ENCODE peak calls at places on chromosomes 2 and 18, in five cellular contexts. B is islet precursor cell, T is tibial artery, P is amniotic epithelial cell, W is kidney. X is an unnamed sample.

GRCh38 chr2:949894-950626 is 589 bp upstream of the SNTG2 start:
- DNase-seq in B (no peak), T (no peak), P (no peak), W (no peak), X (no peak)

GRCh38 chr2:120336749-120337148 is 9.2 kb upstream of the INHBB start:
- DNase-seq in B (no peak), T (no peak), P (no peak), W (no peak), X (no peak)

GRCh38 chr2:84297155-84297554 is 161.9 kb downstream of the SUCLG1 start:
- DNase-seq in B (peak), T (no peak), P (no peak), W (no peak), X (no peak)

GRCh38 chr2:169107645-169108044 is 38.3 kb downstream of the DHRS9 start:
- DNase-seq in B (no peak), T (no peak), P (no peak), W (no peak), X (no peak)

GRCh38 chr2:239725551-239725890 is 299.6 kb downstream of the NDUFA10 start:
- DNase-seq in B (peak), T (no peak), P (no peak), W (no peak), X (no peak)

GRCh38 chr2:239935789-239936758 is 89.1 kb downstream of the NDUFA10 start:
- DNase-seq in B (peak), T (no peak), P (no peak), W (peak), X (no peak)

GRCh38 chr2:105177546-105178254 is 63.8 kb upstream of the GPR45 start:
- DNase-seq in B (no peak), T (no peak), P (no peak), W (no peak), X (no peak)

GRCh38 chr2:69119104-69119503 is 106.1 kb downstream of the ANTXR1 start:
- DNase-seq in B (no peak), T (no peak), P (no peak), W (no peak), X (no peak)

GRCh38 chr18:48676756-48677368 is 138.0 kb downstream of the CTIF start:
- DNase-seq in B (peak), T (peak), P (peak), W (peak), X (peak)

GRCh38 chr2:15038373-15039364 is 406.2 kb downstream of the LRATD1 start:
- DNase-seq in B (no peak), T (no peak), P (no peak), W (no peak), X (no peak)

GRCh38 chr2:118850171-118850900 is 2.9 kb upstream of the EN1 start:
- DNase-seq in B (no peak), T (no peak), P (no peak), W (no peak), X (no peak)

X was measured in iris pigment epithelial cell.